ENCODE peak calls at places on chromosomes 6 and 20, in seven cellular contexts. One of them, this sample, is unnamed.

GRCh38 chr20:33689973-33690372 is 3.8 kb upstream of the E2F1 start:
- DNase-seq in heart left ventricle: no peak
- DNase-seq in mucosa of descending colon: no peak
- DNase-seq in body of pancreas: no peak
- DNase-seq in colonic mucosa: no peak
- DNase-seq in astrocyte: peak
- DNase-seq in right lobe of liver: no peak
- DNase-seq in this sample: no peak

GRCh38 chr6:115796061-115796460 is 264.6 kb downstream of the FRK start:
- DNase-seq in heart left ventricle: no peak
- DNase-seq in mucosa of descending colon: no peak
- DNase-seq in body of pancreas: no peak
- DNase-seq in colonic mucosa: no peak
- DNase-seq in astrocyte: no peak
- DNase-seq in right lobe of liver: no peak
- DNase-seq in this sample: no peak

GRCh38 chr6:35731736-35732532 is 4.9 kb upstream of the ARMC12 start:
- DNase-seq in heart left ventricle: peak
- DNase-seq in mucosa of descending colon: peak
- DNase-seq in body of pancreas: peak
- DNase-seq in colonic mucosa: peak
- DNase-seq in astrocyte: peak
- DNase-seq in right lobe of liver: peak
- DNase-seq in this sample: peak

GRCh38 chr20:47258745-47259695 is 97.5 kb downstream of the ZMYND8 start:
- DNase-seq in heart left ventricle: peak
- DNase-seq in mucosa of descending colon: no peak
- DNase-seq in body of pancreas: no peak
- DNase-seq in colonic mucosa: no peak
- DNase-seq in astrocyte: peak
- DNase-seq in right lobe of liver: no peak
- DNase-seq in this sample: no peak

GRCh38 chr6:20008081-20008480 is 170.9 kb downstream of the ID4 start:
- DNase-seq in heart left ventricle: no peak
- DNase-seq in mucosa of descending colon: no peak
- DNase-seq in body of pancreas: no peak
- DNase-seq in colonic mucosa: no peak
- DNase-seq in astrocyte: no peak
- DNase-seq in right lobe of liver: no peak
- DNase-seq in this sample: no peak

GRCh38 chr6:158879180-158879579 is 60.0 kb upstream of the EZR start:
- DNase-seq in heart left ventricle: no peak
- DNase-seq in mucosa of descending colon: no peak
- DNase-seq in body of pancreas: no peak
- DNase-seq in colonic mucosa: no peak
- DNase-seq in astrocyte: peak
- DNase-seq in right lobe of liver: no peak
- DNase-seq in this sample: no peak

GRCh38 chr6:158810149-158811095 is 8.7 kb downstream of the EZR start:
- DNase-seq in heart left ventricle: no peak
- DNase-seq in mucosa of descending colon: no peak
- DNase-seq in body of pancreas: no peak
- DNase-seq in colonic mucosa: no peak
- DNase-seq in astrocyte: no peak
- DNase-seq in right lobe of liver: no peak
- DNase-seq in this sample: no peak

GRCh38 chr6:136788069-136788902 is 4.0 kb downstream of the MAP3K5 start:
- DNase-seq in heart left ventricle: no peak
- DNase-seq in mucosa of descending colon: no peak
- DNase-seq in body of pancreas: no peak
- DNase-seq in colonic mucosa: no peak
- DNase-seq in astrocyte: peak
- DNase-seq in right lobe of liver: no peak
- DNase-seq in this sample: no peak

GRCh38 chr20:2224246-2224645 is 71.6 kb upstream of the TGM3 start:
- DNase-seq in heart left ventricle: no peak
- DNase-seq in mucosa of descending colon: no peak
- DNase-seq in body of pancreas: no peak
- DNase-seq in colonic mucosa: no peak
- DNase-seq in astrocyte: no peak
- DNase-seq in right lobe of liver: no peak
- DNase-seq in this sample: no peak

GRCh38 chr20:41249371-41249770 is 68.2 kb downstream of the ZHX3 start:
- DNase-seq in heart left ventricle: peak
- DNase-seq in mucosa of descending colon: peak
- DNase-seq in body of pancreas: peak
- DNase-seq in colonic mucosa: peak
- DNase-seq in astrocyte: peak
- DNase-seq in right lobe of liver: peak
- DNase-seq in this sample: no peak

GRCh38 chr6:50145125-50145524 is 95.4 kb upstream of the DEFB112 start:
- DNase-seq in heart left ventricle: no peak
- DNase-seq in mucosa of descending colon: no peak
- DNase-seq in body of pancreas: no peak
- DNase-seq in colonic mucosa: no peak
- DNase-seq in astrocyte: no peak
- DNase-seq in right lobe of liver: no peak
- DNase-seq in this sample: peak

GRCh38 chr6:31055401-31055800 is 45.1 kb downstream of the MUC22 start:
- DNase-seq in heart left ventricle: no peak
- DNase-seq in mucosa of descending colon: no peak
- DNase-seq in body of pancreas: no peak
- DNase-seq in colonic mucosa: no peak
- DNase-seq in astrocyte: peak
- DNase-seq in right lobe of liver: no peak
- DNase-seq in this sample: no peak

GRCh38 chr20:7629880-7630279 is 310.4 kb downstream of the HAO1 start:
- DNase-seq in heart left ventricle: no peak
- DNase-seq in mucosa of descending colon: no peak
- DNase-seq in body of pancreas: no peak
- DNase-seq in colonic mucosa: no peak
- DNase-seq in astrocyte: no peak
- DNase-seq in right lobe of liver: no peak
- DNase-seq in this sample: no peak

GRCh38 chr6:5509106-5509505 is 247.8 kb downstream of the FARS2 start:
- DNase-seq in heart left ventricle: peak
- DNase-seq in mucosa of descending colon: no peak
- DNase-seq in body of pancreas: no peak
- DNase-seq in colonic mucosa: no peak
- DNase-seq in astrocyte: no peak
- DNase-seq in right lobe of liver: no peak
- DNase-seq in this sample: no peak

GRCh38 chr6:8029243-8029870 is 34.8 kb downstream of the BLOC1S5 start:
- DNase-seq in heart left ventricle: no peak
- DNase-seq in mucosa of descending colon: no peak
- DNase-seq in body of pancreas: no peak
- DNase-seq in colonic mucosa: no peak
- DNase-seq in astrocyte: peak
- DNase-seq in right lobe of liver: no peak
- DNase-seq in this sample: no peak

GRCh38 chr6:111880181-111880944 is 7.1 kb upstream of the FYN start:
- DNase-seq in heart left ventricle: no peak
- DNase-seq in mucosa of descending colon: no peak
- DNase-seq in body of pancreas: no peak
- DNase-seq in colonic mucosa: no peak
- DNase-seq in astrocyte: peak
- DNase-seq in right lobe of liver: no peak
- DNase-seq in this sample: no peak

GRCh38 chr6:104589940-104590339 is 269.8 kb downstream of the HACE1 start:
- DNase-seq in heart left ventricle: no peak
- DNase-seq in mucosa of descending colon: no peak
- DNase-seq in body of pancreas: no peak
- DNase-seq in colonic mucosa: no peak
- DNase-seq in astrocyte: no peak
- DNase-seq in right lobe of liver: no peak
- DNase-seq in this sample: no peak

GRCh38 chr6:145080651-145081050 is 654.7 kb downstream of the EPM2A start:
- DNase-seq in heart left ventricle: no peak
- DNase-seq in mucosa of descending colon: no peak
- DNase-seq in body of pancreas: no peak
- DNase-seq in colonic mucosa: no peak
- DNase-seq in astrocyte: no peak
- DNase-seq in right lobe of liver: no peak
- DNase-seq in this sample: no peak

GRCh38 chr6:126280287-126280686 is 59.6 kb upstream of the CENPW start:
- DNase-seq in heart left ventricle: no peak
- DNase-seq in mucosa of descending colon: no peak
- DNase-seq in body of pancreas: no peak
- DNase-seq in colonic mucosa: no peak
- DNase-seq in astrocyte: no peak
- DNase-seq in right lobe of liver: no peak
- DNase-seq in this sample: no peak

GRCh38 chr20:49821850-49822249 is 9.2 kb downstream of the SLC9A8 start:
- DNase-seq in heart left ventricle: peak
- DNase-seq in mucosa of descending colon: no peak
- DNase-seq in body of pancreas: no peak
- DNase-seq in colonic mucosa: no peak
- DNase-seq in astrocyte: peak
- DNase-seq in right lobe of liver: no peak
- DNase-seq in this sample: peak

GRCh38 chr20:49823152-49823847 is 10.7 kb downstream of the SLC9A8 start:
- DNase-seq in heart left ventricle: no peak
- DNase-seq in mucosa of descending colon: no peak
- DNase-seq in body of pancreas: no peak
- DNase-seq in colonic mucosa: no peak
- DNase-seq in astrocyte: no peak
- DNase-seq in right lobe of liver: no peak
- DNase-seq in this sample: no peak

GRCh38 chr20:49819702-49820101 is 7.1 kb downstream of the SLC9A8 start:
- DNase-seq in heart left ventricle: no peak
- DNase-seq in mucosa of descending colon: no peak
- DNase-seq in body of pancreas: no peak
- DNase-seq in colonic mucosa: no peak
- DNase-seq in astrocyte: no peak
- DNase-seq in right lobe of liver: no peak
- DNase-seq in this sample: no peak

GRCh38 chr20:49818810-49819209 is 6.2 kb downstream of the SLC9A8 start:
- DNase-seq in heart left ventricle: no peak
- DNase-seq in mucosa of descending colon: no peak
- DNase-seq in body of pancreas: no peak
- DNase-seq in colonic mucosa: no peak
- DNase-seq in astrocyte: no peak
- DNase-seq in right lobe of liver: no peak
- DNase-seq in this sample: no peak

GRCh38 chr20:49821381-49821780 is 8.8 kb downstream of the SLC9A8 start:
- DNase-seq in heart left ventricle: no peak
- DNase-seq in mucosa of descending colon: no peak
- DNase-seq in body of pancreas: no peak
- DNase-seq in colonic mucosa: no peak
- DNase-seq in astrocyte: no peak
- DNase-seq in right lobe of liver: no peak
- DNase-seq in this sample: no peak
- TF ChIP-seq CTCF in heart left ventricle: no peak
- TF ChIP-seq CTCF in mucosa of descending colon: no peak
- TF ChIP-seq CTCF in body of pancreas: no peak
- TF ChIP-seq CTCF in colonic mucosa: no peak
- TF ChIP-seq CTCF in astrocyte: no peak
- TF ChIP-seq CTCF in right lobe of liver: no peak
- TF ChIP-seq CTCF in this sample: no peak

GRCh38 chr6:42175860-42176259 is 2.7 kb downstream of the GUCA1A start:
- DNase-seq in heart left ventricle: no peak
- DNase-seq in mucosa of descending colon: no peak
- DNase-seq in body of pancreas: no peak
- DNase-seq in colonic mucosa: no peak
- DNase-seq in astrocyte: no peak
- DNase-seq in right lobe of liver: no peak
- DNase-seq in this sample: peak
- TF ChIP-seq CTCF in heart left ventricle: no peak
- TF ChIP-seq CTCF in mucosa of descending colon: no peak
- TF ChIP-seq CTCF in body of pancreas: no peak
- TF ChIP-seq CTCF in colonic mucosa: no peak
- TF ChIP-seq CTCF in astrocyte: peak
- TF ChIP-seq CTCF in right lobe of liver: no peak
- TF ChIP-seq CTCF in this sample: peak

DNA sequence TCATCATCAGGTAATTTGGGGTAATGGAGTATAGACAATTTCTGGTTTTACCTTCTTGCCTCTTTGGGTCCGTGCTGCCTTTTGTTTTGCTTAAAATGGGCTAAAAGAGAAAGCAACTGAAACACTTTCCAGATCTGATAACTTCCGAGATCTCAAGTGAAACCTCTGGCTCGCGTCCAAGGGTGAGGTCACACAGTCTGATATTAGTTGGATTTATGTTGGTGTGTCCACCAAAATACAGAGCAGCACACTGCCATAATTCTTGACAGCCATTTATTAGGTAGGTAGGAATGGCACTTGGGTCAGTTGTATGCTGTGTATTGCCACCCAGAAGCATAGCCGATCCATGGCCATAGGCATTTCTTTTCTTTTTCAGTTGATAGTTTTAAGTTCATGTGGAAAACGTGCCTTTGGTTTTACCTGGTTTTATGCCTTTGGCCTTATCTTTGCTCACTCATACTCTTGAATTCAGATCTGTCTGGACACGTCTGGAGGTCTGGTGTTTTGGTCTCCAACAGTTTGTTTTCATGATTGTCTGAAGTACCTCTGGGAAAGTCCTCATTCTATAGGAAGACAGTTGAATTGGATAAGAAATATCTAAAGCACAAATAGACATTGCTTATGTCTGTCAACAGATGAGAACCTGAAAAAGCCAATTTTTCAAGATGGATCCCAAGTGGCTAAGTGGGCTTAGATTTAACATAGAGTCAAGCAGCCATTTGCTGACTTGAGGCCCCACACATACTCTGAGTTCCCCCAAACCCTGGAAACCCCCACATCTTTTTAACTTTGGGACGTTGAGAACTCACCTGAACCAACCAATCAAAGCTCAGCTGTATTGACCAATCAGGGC is 320.8 kb downstream of the SOX4 start:
- DNase-seq in heart left ventricle: peak
- DNase-seq in mucosa of descending colon: peak
- DNase-seq in body of pancreas: peak
- DNase-seq in colonic mucosa: peak
- DNase-seq in astrocyte: peak
- DNase-seq in right lobe of liver: peak
- DNase-seq in this sample: peak
- TF ChIP-seq CTCF in heart left ventricle: no peak
- TF ChIP-seq CTCF in mucosa of descending colon: no peak
- TF ChIP-seq CTCF in body of pancreas: no peak
- TF ChIP-seq CTCF in colonic mucosa: no peak
- TF ChIP-seq CTCF in astrocyte: no peak
- TF ChIP-seq CTCF in right lobe of liver: no peak
- TF ChIP-seq CTCF in this sample: no peak

DNA sequence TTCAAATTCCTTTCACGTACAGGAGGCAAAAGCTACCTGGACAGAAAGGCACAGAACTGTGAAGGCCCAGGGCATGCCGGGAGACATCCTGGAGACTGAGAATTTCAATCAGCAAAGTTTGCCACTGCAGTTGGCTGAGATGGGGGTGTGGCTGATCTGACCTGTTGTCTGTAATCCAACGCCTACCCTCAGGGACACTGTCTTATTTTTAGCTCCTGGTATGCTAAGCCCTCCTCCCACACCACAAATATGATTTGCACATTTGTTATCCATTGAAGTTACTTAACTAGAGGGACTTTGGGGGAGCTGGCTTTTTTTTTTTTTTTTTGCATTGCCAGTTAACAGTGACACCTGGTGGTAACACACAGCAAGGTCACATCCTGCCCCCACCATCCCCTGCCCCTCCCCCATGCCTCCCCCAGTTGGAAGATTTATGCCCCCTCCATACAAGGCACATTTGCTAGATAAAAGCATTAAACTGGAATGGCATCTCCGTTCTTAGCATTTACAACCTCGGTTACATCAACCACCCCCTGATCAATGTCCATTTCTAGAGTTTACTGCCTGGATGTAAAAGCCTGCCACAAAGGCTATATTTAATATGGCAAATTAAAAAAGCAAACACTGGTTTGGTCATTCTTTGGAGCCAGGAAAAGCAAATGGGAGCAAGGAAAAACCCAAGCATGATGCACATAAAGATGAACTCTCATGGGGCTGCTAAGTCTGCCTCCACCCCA is 40.3 kb downstream of the TTI1 start:
- DNase-seq in heart left ventricle: peak
- DNase-seq in mucosa of descending colon: peak
- DNase-seq in body of pancreas: peak
- DNase-seq in colonic mucosa: peak
- DNase-seq in astrocyte: peak
- DNase-seq in right lobe of liver: no peak
- DNase-seq in this sample: peak
- TF ChIP-seq CTCF in heart left ventricle: peak
- TF ChIP-seq CTCF in mucosa of descending colon: no peak
- TF ChIP-seq CTCF in body of pancreas: peak
- TF ChIP-seq CTCF in colonic mucosa: peak
- TF ChIP-seq CTCF in astrocyte: no peak
- TF ChIP-seq CTCF in right lobe of liver: peak
- TF ChIP-seq CTCF in this sample: peak